ENCODE peak calls at places on chromosomes 6 and 20, in eight cellular contexts. Q is OCI-LY7, T is HFF-Myc, J is osteoblast, L is endothelial cell of umbilical vein, D is progenitor cell of endocrine pancreas, U is lower lobe of right lung, V is neural progenitor cell. H is an unnamed sample.

GRCh38 chr6:14453712-14454466 is 336.3 kb downstream of the CD83 start:
- DNase-seq in J (no peak), U (no peak), D (no peak), L (no peak), V (no peak), T (no peak), Q (no peak), H (no peak)

GRCh38 chr6:14857501-14857900 is 388.4 kb upstream of the JARID2 start:
- DNase-seq in T (no peak), L (no peak), D (no peak), V (no peak), J (no peak), U (peak; percentile 59), Q (no peak), H (peak; percentile 44)

GRCh38 chr20:63978319-63979220 is 872 bp downstream of the SAMD10 start:
- DNase-seq in T (no peak), L (peak; percentile 30), J (peak; percentile 90), Q (peak; percentile 84), U (peak; percentile 90), D (peak; percentile 59), V (peak; percentile 83), H (peak; percentile 77)

GRCh38 chr20:45970646-45971424 is 1.2 kb downstream of the ZNF335 start:
- DNase-seq in D (no peak), U (no peak), Q (peak; percentile 39), J (peak; percentile 89), T (no peak), L (peak; percentile 27), V (peak; percentile 30), H (no peak)

GRCh38 chr20:25695532-25696383 is 895 bp downstream of the ZNF337 start:
- DNase-seq in T (no peak), Q (no peak), D (no peak), L (no peak), V (peak; percentile 36), J (peak; percentile 82), U (no peak), H (peak; percentile 26)

GRCh38 chr6:170292778-170293164 is 1.9 kb upstream of the DLL1 start:
- DNase-seq in T (no peak), J (peak; percentile 86), D (no peak), V (peak; percentile 62), Q (no peak), U (no peak), L (no peak), H (no peak)

GRCh38 chr20:62040381-62040922 is 25.2 kb downstream of the TAF4 start:
- DNase-seq in Q (no peak), T (no peak), L (no peak), U (no peak), J (peak; percentile 25), D (no peak), V (no peak), H (no peak)

GRCh38 chr6:22248513-22249308 is 48.1 kb downstream of the PRL start:
- DNase-seq in V (no peak), Q (no peak), U (no peak), L (peak; percentile 28), J (peak; percentile 86), T (no peak), D (no peak), H (no peak)

GRCh38 chr20:48186447-48186846 is 401.2 kb upstream of the SULF2 start:
- DNase-seq in D (no peak), T (no peak), J (no peak), U (no peak), Q (no peak), V (no peak), L (no peak), H (no peak)

GRCh38 chr6:126919947-126920346 is 198.5 kb upstream of the RSPO3 start:
- DNase-seq in L (peak; percentile 79), V (no peak), Q (no peak), J (peak; percentile 34), U (no peak), T (peak; percentile 58), D (no peak), H (no peak)

GRCh38 chr20:63223826-63224207 is 7.9 kb upstream of the YTHDF1 start:
- DNase-seq in V (no peak), U (no peak), Q (no peak), D (no peak), L (no peak), T (no peak), J (peak; percentile 62), H (no peak)

DNA sequence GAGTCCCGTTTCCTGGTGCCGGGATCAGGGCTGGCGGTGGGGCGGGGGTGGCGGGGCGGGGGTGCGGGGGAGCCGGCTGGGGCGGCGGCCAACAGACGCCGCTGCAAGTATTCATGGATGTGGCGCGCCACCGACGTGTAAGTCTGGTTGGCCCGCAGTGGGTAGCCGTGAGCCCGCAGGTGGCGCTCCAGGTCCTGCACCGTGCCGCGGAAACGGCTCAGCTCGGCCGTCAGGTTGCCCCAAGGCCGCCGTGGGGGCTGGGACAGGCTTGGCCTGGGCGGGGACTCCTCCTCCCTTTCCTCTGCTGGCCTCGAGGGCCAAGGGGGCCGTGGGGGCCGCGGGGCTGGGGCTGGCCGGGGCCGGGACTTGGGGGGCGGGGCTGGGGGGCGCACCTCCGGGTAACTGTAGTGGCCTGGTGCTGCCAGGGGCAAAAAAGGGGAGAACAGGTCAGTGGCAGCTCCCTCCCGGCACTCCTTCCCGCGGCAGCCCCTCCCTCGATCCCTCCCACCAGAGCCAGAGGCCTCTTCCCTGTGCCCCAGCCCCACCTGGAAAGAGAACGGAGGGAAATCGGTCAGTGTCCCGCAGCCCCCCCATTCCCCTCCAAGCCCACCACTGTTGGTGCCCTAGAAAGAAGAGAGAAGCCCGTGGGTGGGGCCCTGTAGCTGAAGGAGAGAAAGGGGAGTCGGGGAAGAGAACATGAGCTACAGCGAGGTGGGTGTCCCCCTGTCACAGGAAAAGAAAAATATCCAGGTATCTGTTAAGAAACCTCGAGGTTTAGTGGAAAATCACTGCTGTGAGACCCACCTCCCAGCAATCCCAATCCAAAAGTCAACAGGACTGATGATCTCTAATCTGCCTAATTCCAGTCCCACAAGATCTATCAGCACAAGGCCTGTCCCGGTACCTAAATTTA is 21.3 kb downstream of the TNXB start:
- DNase-seq in V (peak; percentile 94), L (peak; percentile 64), J (peak; percentile 87), Q (peak; percentile 82), D (peak; percentile 70), U (peak; percentile 88), T (no peak), H (peak; percentile 78)
- TF ChIP-seq CTCF in V (peak; percentile 66), L (peak; percentile 71), J (no peak), Q (peak; percentile 57), D (peak; percentile 59), U (peak; percentile 59), T (peak; percentile 40), H (peak; percentile 65)

DNA sequence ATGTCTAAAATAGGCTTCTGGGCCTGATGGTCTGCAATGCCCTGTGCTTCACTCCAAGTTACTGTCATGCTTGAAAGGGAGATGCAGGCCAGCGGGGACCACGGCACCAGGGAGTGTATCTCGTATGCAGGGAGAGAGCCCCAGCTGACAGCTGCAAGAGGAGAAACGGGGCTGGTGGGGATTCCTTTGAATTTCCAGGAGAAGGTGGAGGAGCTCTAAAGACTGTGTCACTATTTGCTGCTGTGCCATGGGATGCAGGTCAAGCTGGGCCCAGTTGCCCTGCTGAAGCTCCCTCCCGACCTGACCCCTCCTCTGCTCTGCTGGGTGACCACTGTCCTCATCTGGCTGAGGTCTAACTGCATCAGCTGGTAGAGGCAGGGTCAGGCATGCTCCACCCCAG is 989 bp downstream of the CST1 start:
- DNase-seq in T (no peak), Q (no peak), L (no peak), J (peak; percentile 54), D (no peak), V (no peak), U (no peak), H (no peak)
- TF ChIP-seq CTCF in T (no peak), Q (no peak), L (no peak), J (no peak), D (no peak), V (no peak), U (no peak), H (no peak)

DNA sequence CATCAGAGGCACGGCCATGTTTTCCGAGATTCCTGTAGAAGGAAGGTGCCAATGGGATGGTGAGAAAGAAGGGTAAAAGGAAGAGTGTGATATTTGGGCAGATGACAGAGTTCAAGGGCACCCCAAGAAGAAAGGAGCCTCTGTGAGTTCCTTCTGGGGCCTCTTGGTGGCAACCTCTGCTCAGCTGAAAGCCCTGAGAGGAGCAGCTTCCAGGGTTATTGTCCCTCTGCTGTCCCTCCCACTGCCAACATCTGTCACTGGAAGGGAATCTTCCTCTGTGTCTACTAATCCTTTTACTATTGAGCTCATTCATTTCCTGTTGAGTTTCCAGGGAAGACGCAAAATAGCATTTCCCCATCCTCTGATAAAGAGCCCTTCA is 40.0 kb upstream of the KCNK16 start:
- DNase-seq in J (peak; percentile 52), V (peak; percentile 73), T (no peak), U (no peak), L (no peak), D (no peak), Q (no peak), H (no peak)
- TF ChIP-seq CTCF in J (no peak), V (peak; percentile 8), T (peak; percentile 0), U (no peak), L (no peak), D (no peak), Q (no peak), H (no peak)

GRCh38 chr6:24495516-24495847 is 713 bp downstream of the ALDH5A1 start:
- DNase-seq in V (peak; percentile 57), D (peak; percentile 40), T (no peak), L (no peak), J (peak; percentile 86), U (peak; percentile 84), Q (peak; percentile 92), H (peak; percentile 82)
- TF ChIP-seq CTCF in V (peak; percentile 1), D (no peak), T (no peak), L (no peak), J (no peak), U (no peak), Q (peak; percentile 25), H (no peak)

GRCh38 chr20:18174906-18175683 is 37.4 kb downstream of the KAT14 start:
- DNase-seq in J (no peak), D (no peak), V (no peak), U (no peak), L (no peak), Q (no peak), T (no peak), H (no peak)

GRCh38 chr20:18172379-18172778 is 34.7 kb downstream of the KAT14 start:
- DNase-seq in T (no peak), V (no peak), U (no peak), L (no peak), Q (no peak), J (no peak), D (no peak), H (no peak)

GRCh38 chr20:18180815-18181214 is 43.2 kb downstream of the KAT14 start:
- DNase-seq in D (no peak), V (no peak), U (no peak), Q (no peak), J (no peak), L (no peak), T (no peak), H (no peak)

GRCh38 chr20:18176318-18176785 is 38.7 kb downstream of the KAT14 start:
- DNase-seq in T (no peak), Q (no peak), J (no peak), D (no peak), L (no peak), V (peak; percentile 39), U (no peak), H (no peak)
- TF ChIP-seq CTCF in T (no peak), Q (no peak), J (no peak), D (no peak), L (no peak), V (peak; percentile 22), U (no peak), H (no peak)

DNA sequence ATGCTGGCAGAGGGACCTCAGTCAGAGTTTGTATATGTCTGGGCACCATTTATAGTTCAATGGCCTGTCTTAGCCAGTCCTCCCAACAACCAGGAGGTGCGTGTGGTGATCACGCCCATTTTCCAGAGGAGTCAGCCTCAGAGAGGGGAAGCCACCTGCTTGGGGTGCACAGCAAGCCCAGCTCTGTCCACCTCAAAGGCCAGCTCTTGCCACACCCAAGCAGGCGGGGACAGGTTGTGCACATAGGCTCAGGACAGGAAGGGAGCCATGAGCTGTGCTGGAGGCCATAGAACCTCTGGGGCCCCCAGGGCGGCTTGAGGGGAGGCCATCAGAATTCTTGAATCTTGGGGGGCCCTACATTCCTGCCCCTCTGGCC is 61.2 kb downstream of the DLGAP4 start:
- DNase-seq in L (no peak), V (no peak), D (no peak), Q (no peak), T (no peak), U (no peak), J (no peak), H (no peak)
- TF ChIP-seq CTCF in L (no peak), V (no peak), D (no peak), Q (no peak), T (no peak), U (no peak), J (no peak), H (no peak)

H was measured in GM10248.